ENCODE peak calls at places on chromosomes 7 and 10, in five cellular contexts. B is CD4-positive, alpha-beta memory T cell; D is body of pancreas; T is foreskin fibroblast; H is activated CD8-positive, alpha-beta T cell treated with anti-CD3 and anti-CD28 coated beads, Interleukin-2, amount 10 ng/mL, durations not matched to agents 7 days and 5 days. J is an unnamed sample.

GRCh38 chr7:132457658-132458057 is 118.6 kb downstream of the PLXNA4 start:
- DNase-seq in D (no peak), H (no peak), T (no peak), B (no peak), J (no peak)

GRCh38 chr7:151631149-151631967 is 111.7 kb upstream of the RHEB start:
- DNase-seq in D (peak), T (no peak), H (peak), B (no peak), J (peak)

GRCh38 chr10:73762915-73763314 is 18.7 kb downstream of the SEC24C start:
- DNase-seq in D (no peak), H (no peak), B (no peak), T (no peak), J (no peak)

GRCh38 chr7:84113286-84113685 is 81.3 kb downstream of the SEMA3A start:
- DNase-seq in B (no peak), D (no peak), T (no peak), H (no peak), J (no peak)

GRCh38 chr7:91383186-91383585 is 119.0 kb downstream of the FZD1 start:
- DNase-seq in B (no peak), T (peak), H (no peak), D (no peak), J (no peak)

GRCh38 chr10:102139281-102140110 is 6.7 kb downstream of the PPRC1 start:
- DNase-seq in D (no peak), T (no peak), H (no peak), B (no peak), J (no peak)

GRCh38 chr10:119297207-119297968 is 90.0 kb downstream of the GRK5 start:
- DNase-seq in H (no peak), B (no peak), D (no peak), T (no peak), J (no peak)

GRCh38 chr10:94496010-94496409 is 49.6 kb upstream of the HELLS start:
- DNase-seq in H (no peak), T (no peak), B (no peak), D (no peak), J (no peak)

GRCh38 chr7:101163281-101164070 is 1.9 kb downstream of the VGF start:
- DNase-seq in D (peak), T (peak), H (peak), B (peak), J (no peak)

GRCh38 chr7:8115547-8116402 is 146.2 kb downstream of the ICA1 start:
- DNase-seq in B (no peak), T (no peak), D (no peak), H (peak), J (peak)

GRCh38 chr10:51422311-51423120 is 276.9 kb downstream of the CSTF2T start:
- DNase-seq in D (peak), T (peak), B (peak), H (peak), J (peak)

GRCh38 chr7:89731751-89732150 is 422.5 kb upstream of the STEAP1 start:
- DNase-seq in D (no peak), H (no peak), B (no peak), T (peak), J (no peak)

GRCh38 chr7:158837790-158838189 is 8.5 kb upstream of the ESYT2 start:
- DNase-seq in H (no peak), T (no peak), D (no peak), B (no peak), J (no peak)

GRCh38 chr7:135976312-135977019 is 693 bp downstream of the MTPN start:
- DNase-seq in B (peak), D (peak), T (no peak), H (peak), J (no peak)

J was measured in Jurkat, Clone E6-1.